ENCODE peak calls at places on chromosomes 16 and 17, in four cellular contexts. One of them, this sample, is unnamed.

GRCh38 chr16:64428463-64428862 is 693.4 kb downstream of the CDH11 start:
- DNase-seq in SJSA1: no peak
- DNase-seq in A549: no peak
- DNase-seq in MM.1S: no peak
- DNase-seq in this sample: no peak

GRCh38 chr16:2148714-2149629 is 547 bp downstream of the RAB26 start:
- DNase-seq in SJSA1: no peak
- DNase-seq in A549: peak; percentile 64
- DNase-seq in MM.1S: peak; percentile 42
- DNase-seq in this sample: no peak

GRCh38 chr17:62671553-62671952 is 44.1 kb downstream of the MRC2 start:
- DNase-seq in SJSA1: no peak
- DNase-seq in A549: no peak
- DNase-seq in MM.1S: no peak
- DNase-seq in this sample: no peak

GRCh38 chr16:30430428-30430970 is 669 bp upstream of the DCTPP1 start:
- DNase-seq in SJSA1: no peak
- DNase-seq in A549: no peak
- DNase-seq in MM.1S: no peak
- DNase-seq in this sample: peak; percentile 35

GRCh38 chr16:50711862-50712567 is 18.6 kb downstream of the NOD2 start:
- DNase-seq in SJSA1: no peak
- DNase-seq in A549: no peak
- DNase-seq in MM.1S: no peak
- DNase-seq in this sample: peak; percentile 91

GRCh38 chr17:17204041-17204591 is 2.0 kb downstream of the PLD6 start:
- DNase-seq in SJSA1: no peak
- DNase-seq in A549: no peak
- DNase-seq in MM.1S: no peak
- DNase-seq in this sample: peak; percentile 82

GRCh38 chr17:40821536-40821935 is 878 bp downstream of the KRT10 start:
- DNase-seq in SJSA1: no peak
- DNase-seq in A549: no peak
- DNase-seq in MM.1S: no peak
- DNase-seq in this sample: no peak

GRCh38 chr17:31549121-31549524 is 157.6 kb downstream of the RAB11FIP4 start:
- DNase-seq in SJSA1: no peak
- DNase-seq in A549: peak; percentile 49
- DNase-seq in MM.1S: no peak
- DNase-seq in this sample: no peak

GRCh38 chr17:40095356-40095943 is 4.9 kb downstream of the NR1D1 start:
- DNase-seq in SJSA1: no peak
- DNase-seq in A549: no peak
- DNase-seq in MM.1S: no peak
- DNase-seq in this sample: no peak

DNA sequence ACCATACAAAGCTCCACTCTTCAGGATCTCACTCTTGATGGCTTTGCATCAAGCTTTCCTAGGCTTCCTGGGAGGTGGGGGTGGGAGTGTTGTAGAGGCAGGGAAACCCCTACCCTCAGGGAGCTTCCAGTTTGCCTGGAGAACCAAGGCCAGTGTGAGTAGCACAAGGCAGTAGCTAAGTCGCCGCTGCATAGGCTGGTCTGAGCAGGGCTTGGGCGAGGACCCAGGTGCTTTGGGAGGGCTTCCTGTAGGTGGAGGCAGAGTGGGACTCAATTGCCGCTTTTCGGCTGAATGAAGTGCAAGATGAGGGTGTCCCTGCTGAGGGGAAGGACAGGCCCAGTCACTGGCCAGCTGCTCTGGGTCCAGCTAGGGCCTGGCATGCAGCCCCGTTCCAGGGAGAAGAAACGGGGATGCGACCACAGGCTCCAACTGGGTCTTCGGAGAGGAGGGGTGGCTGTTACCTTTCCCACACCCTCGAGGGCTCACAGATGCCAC is 3.9 kb downstream of the CD79B start:
- DNase-seq in SJSA1: no peak
- DNase-seq in A549: no peak
- DNase-seq in MM.1S: no peak
- DNase-seq in this sample: no peak
- H3K4me1 ChIP-seq in SJSA1: no peaks in the 10 kb centered on the region
- H3K4me1 ChIP-seq in A549: no peaks in the 10 kb centered on the region
- H3K4me1 ChIP-seq in MM.1S: peaks cover 5% of the 10 kb centered on the region
- H3K4me1 ChIP-seq in this sample: peaks cover 7% of the 10 kb centered on the region

DNA sequence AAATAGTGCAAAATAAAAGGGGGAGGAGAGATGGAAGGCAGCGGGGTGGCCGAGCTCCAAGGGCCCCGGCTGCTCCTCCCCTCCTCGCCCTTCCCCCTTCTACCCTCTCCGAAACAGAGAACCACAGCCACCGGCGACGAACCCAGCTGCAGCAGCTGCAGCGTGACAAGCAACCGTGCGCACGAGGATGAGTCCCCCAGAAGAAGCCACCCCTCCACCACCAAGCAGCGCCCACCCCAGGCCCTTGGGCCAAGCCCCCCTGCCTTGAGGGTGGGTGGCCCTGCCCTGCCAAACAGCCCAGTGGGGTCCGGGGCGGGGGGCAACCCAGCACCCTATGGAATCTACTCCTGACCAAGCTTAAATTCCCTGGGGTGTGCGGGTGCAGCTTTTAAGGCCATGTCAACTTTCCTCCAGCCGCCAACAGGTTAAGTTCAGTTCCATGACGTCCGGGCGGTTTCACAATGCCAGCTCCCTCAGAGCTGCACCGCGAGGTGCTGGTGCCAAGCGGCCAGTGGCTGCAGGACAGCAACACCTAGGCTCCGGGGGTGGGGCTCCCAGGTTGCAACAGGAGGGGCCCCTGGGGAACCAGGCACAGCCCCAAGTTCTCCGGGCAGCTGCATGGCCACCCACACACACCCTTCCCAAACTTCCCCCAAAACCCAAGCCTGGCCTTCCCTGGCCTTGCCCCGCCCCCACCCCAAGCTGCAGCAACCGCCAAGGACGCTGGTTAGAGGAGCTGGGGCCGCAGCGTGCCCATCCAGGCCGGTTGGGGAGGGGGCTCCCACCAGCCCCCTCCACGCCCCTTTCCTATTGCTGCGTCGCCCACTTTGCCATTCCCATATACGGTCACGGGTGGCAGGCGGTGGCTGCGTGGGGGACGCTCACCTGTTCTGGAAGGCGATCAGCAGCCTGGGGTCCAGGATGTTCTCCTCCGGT is 2.0 kb downstream of the CBX4 start:
- DNase-seq in SJSA1: no peak
- DNase-seq in A549: peak; percentile 94
- DNase-seq in MM.1S: peak; percentile 59
- DNase-seq in this sample: peak; percentile 76
- H3K27ac ChIP-seq in SJSA1: no peak overlapping the region
- H3K27ac ChIP-seq in A549: peak overlapping the region; percentile 98
- H3K27ac ChIP-seq in MM.1S: no peak overlapping the region
- H3K27ac ChIP-seq in this sample: no peak overlapping the region

GRCh38 chr17:1206016-1206787 is 26.4 kb upstream of the ABR start:
- DNase-seq in SJSA1: no peak
- DNase-seq in A549: no peak
- DNase-seq in MM.1S: peak; percentile 32
- DNase-seq in this sample: no peak

GRCh38 chr17:1203111-1203966 is 23.6 kb upstream of the ABR start:
- DNase-seq in SJSA1: peak; percentile 60
- DNase-seq in A549: peak; percentile 79
- DNase-seq in MM.1S: no peak
- DNase-seq in this sample: peak; percentile 82

GRCh38 chr17:1201132-1201702 is 21.4 kb upstream of the ABR start:
- DNase-seq in SJSA1: no peak
- DNase-seq in A549: no peak
- DNase-seq in MM.1S: no peak
- DNase-seq in this sample: no peak

GRCh38 chr17:1200440-1200839 is 20.7 kb upstream of the ABR start:
- DNase-seq in SJSA1: no peak
- DNase-seq in A549: no peak
- DNase-seq in MM.1S: no peak
- DNase-seq in this sample: no peak

DNA sequence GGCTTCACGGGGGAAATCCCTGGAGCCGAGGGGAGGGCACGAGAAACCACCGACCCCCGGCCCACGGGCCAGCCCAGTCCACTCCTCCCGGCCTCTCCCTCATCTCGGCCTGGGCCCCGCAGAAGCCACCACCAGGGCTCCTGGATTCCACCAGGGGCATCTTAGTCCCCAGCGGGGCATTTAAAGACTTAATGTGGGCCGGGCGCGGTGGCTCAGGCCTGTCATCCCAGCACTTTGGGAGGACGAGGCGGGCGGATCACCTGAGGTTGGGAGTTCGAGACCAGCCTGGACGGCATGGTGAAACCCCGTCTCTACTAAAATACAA is 24.1 kb upstream of the ABR start:
- DNase-seq in SJSA1: no peak
- DNase-seq in A549: no peak
- DNase-seq in MM.1S: no peak
- DNase-seq in this sample: no peak
- H3K4me1 ChIP-seq in SJSA1: peaks cover 5% of the 10 kb centered on the region
- H3K4me1 ChIP-seq in A549: no peaks in the 10 kb centered on the region
- H3K4me1 ChIP-seq in MM.1S: peaks cover 5% of the 10 kb centered on the region
- H3K4me1 ChIP-seq in this sample: no peaks in the 10 kb centered on the region

DNA sequence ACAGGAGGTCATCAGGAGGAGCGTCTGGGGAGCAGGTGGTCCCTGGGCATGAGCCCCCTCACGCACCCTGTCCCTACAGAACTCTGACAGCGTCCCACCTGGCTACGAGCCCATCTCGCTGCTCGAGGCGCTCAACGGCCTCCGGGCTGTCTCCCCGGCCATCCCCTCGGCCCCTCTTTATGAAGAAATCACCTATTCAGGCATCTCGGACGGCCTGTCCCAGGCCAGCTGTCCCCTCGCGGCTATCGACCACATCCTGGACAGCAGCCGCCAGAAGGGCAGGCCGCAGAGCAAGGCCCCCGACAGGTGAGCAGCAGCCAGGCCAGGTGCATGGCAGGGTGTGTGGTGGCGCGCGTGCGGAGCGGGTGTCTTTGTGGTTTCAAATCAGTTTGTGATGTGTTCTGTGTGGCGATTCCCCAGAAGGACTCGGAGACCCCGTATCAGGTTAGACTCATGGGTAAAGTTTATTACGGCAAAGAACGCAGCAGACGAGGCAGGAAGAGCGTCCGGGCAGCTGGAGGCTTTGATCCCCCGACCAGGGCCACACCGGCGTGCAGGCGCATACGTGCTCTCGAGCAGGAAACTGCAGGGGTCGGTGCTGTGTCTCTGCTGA is 11.8 kb upstream of the NUDT16L1 start:
- DNase-seq in SJSA1: no peak
- DNase-seq in A549: no peak
- DNase-seq in MM.1S: no peak
- DNase-seq in this sample: no peak
- H3K27ac ChIP-seq in SJSA1: no peak overlapping the region
- H3K27ac ChIP-seq in A549: no peak overlapping the region
- H3K27ac ChIP-seq in MM.1S: no peak overlapping the region
- H3K27ac ChIP-seq in this sample: peak overlapping the region; percentile 58

GRCh38 chr17:7218166-7218565 is 1.5 kb downstream of the DLG4 start:
- DNase-seq in SJSA1: no peak
- DNase-seq in A549: no peak
- DNase-seq in MM.1S: no peak
- DNase-seq in this sample: no peak
- H3K4me1 ChIP-seq in SJSA1: peaks cover 59% of the 10 kb centered on the region
- H3K4me1 ChIP-seq in A549: peaks cover 56% of the 10 kb centered on the region
- H3K4me1 ChIP-seq in MM.1S: peaks cover 24% of the 10 kb centered on the region
- H3K4me1 ChIP-seq in this sample: peaks cover 32% of the 10 kb centered on the region

DNA sequence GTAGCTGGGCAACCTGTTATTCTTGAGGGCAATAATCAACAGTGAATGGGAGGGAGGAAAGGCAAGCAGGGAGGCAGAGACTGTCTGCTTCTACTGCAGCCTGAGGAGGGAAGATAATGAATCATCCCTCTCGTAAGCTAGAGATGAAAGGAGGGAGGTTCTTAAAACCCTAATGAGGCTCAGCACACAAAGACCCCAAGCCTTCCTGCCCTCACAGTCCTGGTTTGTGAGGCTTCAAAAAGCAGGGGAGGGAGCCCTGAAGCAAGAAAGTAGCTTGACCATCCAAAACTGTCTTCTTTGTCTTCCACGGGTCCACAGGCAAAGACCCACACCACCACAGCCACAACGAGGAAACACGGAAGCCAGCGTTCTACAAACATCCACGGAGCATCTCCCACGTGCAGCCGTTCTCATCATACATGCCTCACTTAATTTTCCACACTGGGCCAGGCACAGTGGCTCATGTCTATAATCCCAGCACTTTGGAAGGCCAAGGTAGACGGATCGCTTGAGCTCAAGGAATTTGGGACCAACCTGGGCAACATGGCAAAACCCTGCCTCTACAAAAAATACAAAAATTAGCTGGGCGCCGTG is 1.7 kb downstream of the PIK3R5 start:
- DNase-seq in SJSA1: no peak
- DNase-seq in A549: no peak
- DNase-seq in MM.1S: no peak
- DNase-seq in this sample: no peak
- H3K27ac ChIP-seq in SJSA1: no peak overlapping the region
- H3K27ac ChIP-seq in A549: no peak overlapping the region
- H3K27ac ChIP-seq in MM.1S: no peak overlapping the region
- H3K27ac ChIP-seq in this sample: no peak overlapping the region

DNA sequence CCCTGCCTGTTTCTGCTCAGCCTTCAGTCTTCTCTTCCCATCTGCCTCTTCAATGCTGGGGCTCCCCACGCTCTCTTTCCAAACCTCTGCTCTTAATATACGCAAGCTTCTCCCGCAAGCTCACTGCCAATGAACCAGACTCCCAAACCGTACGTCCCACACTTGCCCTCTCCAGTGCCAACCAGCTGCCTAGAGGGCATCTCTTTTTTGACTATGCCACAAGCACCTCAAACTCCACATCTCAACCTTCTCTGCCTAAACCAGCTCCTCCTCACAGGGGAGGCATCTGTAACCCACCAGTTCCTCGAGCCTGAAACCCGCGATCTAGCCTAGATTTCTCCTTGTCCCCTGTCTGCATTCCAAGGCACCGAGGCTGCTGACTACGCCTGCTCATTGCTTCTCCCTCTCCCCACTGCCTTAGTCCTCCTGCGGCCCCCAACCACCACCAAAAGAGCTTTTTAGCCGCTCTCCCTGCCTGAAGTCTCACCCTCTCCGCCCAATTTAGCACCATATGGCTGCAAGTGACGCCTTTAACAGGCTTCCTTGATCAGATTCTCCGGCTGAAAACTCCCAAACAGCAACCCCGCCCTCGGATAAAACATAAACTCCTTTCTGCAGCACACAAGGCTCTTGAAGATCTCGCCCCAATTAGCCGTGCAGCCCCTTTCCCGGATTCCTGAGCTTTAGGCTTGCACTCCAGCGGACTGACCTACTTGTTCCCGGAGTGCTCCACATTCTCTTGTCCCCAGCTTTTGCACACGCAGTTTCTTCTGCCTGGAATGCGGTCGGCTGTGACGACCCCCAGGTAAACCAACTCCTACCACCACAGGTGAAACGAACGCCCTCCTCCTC is 1.5 kb downstream of the GGA2 start:
- DNase-seq in SJSA1: no peak
- DNase-seq in A549: no peak
- DNase-seq in MM.1S: no peak
- DNase-seq in this sample: no peak
- H3K4me1 ChIP-seq in SJSA1: peaks cover 31% of the 10 kb centered on the region
- H3K4me1 ChIP-seq in A549: peaks cover 30% of the 10 kb centered on the region
- H3K4me1 ChIP-seq in MM.1S: peaks cover 5% of the 10 kb centered on the region
- H3K4me1 ChIP-seq in this sample: peaks cover 24% of the 10 kb centered on the region

GRCh38 chr17:6800422-6801027 is 24.5 kb downstream of the FBXO39 start:
- DNase-seq in SJSA1: no peak
- DNase-seq in A549: no peak
- DNase-seq in MM.1S: no peak
- DNase-seq in this sample: no peak
- H3K27ac ChIP-seq in SJSA1: no peak overlapping the region
- H3K27ac ChIP-seq in A549: no peak overlapping the region
- H3K27ac ChIP-seq in MM.1S: no peak overlapping the region
- H3K27ac ChIP-seq in this sample: no peak overlapping the region